ENCODE peak calls at places on chromosome 4, in six cellular contexts. One of them, this sample, is unnamed.
A peak's percentile ranks its signal among the peaks of the same experiment; 100 is the strongest.

GRCh38 chr4:108141213-108142045 is 27.3 kb downstream of the LEF1 start:
- DNase-seq in tibial artery: no peak
- DNase-seq in heart left ventricle: no peak
- DNase-seq in stromal cell of bone marrow: no peak
- DNase-seq in upper lobe of right lung: no peak
- DNase-seq in M059J: no peak
- DNase-seq in this sample: no peak

GRCh38 chr4:52202251-52202779 is 151.2 kb downstream of the SPATA18 start:
- DNase-seq in stromal cell of bone marrow: no peak
- DNase-seq in tibial artery: no peak
- DNase-seq in upper lobe of right lung: no peak
- DNase-seq in M059J: no peak
- DNase-seq in heart left ventricle: no peak
- DNase-seq in this sample: no peak

GRCh38 chr4:180542445-180543100 is 1700.6 kb upstream of the TENM3 start:
- DNase-seq in tibial artery: no peak
- DNase-seq in stromal cell of bone marrow: no peak
- DNase-seq in M059J: peak; percentile 74
- DNase-seq in heart left ventricle: no peak
- DNase-seq in upper lobe of right lung: no peak
- DNase-seq in this sample: peak; percentile 95

GRCh38 chr4:152999376-153000067 is 63.4 kb downstream of the FHDC1 start:
- DNase-seq in stromal cell of bone marrow: no peak
- DNase-seq in tibial artery: no peak
- DNase-seq in M059J: no peak
- DNase-seq in upper lobe of right lung: no peak
- DNase-seq in heart left ventricle: no peak
- DNase-seq in this sample: no peak

GRCh38 chr4:30396772-30397475 is 323.2 kb upstream of the PCDH7 start:
- DNase-seq in M059J: peak; percentile 25
- DNase-seq in upper lobe of right lung: no peak
- DNase-seq in stromal cell of bone marrow: no peak
- DNase-seq in heart left ventricle: no peak
- DNase-seq in tibial artery: no peak
- DNase-seq in this sample: peak; percentile 63

GRCh38 chr4:176981074-176981473 is 188.4 kb upstream of the VEGFC start:
- DNase-seq in tibial artery: no peak
- DNase-seq in upper lobe of right lung: no peak
- DNase-seq in M059J: peak; percentile 20
- DNase-seq in heart left ventricle: no peak
- DNase-seq in stromal cell of bone marrow: no peak
- DNase-seq in this sample: no peak

GRCh38 chr4:154030152-154030551 is 241.3 kb upstream of the SFRP2 start:
- DNase-seq in M059J: no peak
- DNase-seq in tibial artery: no peak
- DNase-seq in upper lobe of right lung: no peak
- DNase-seq in heart left ventricle: no peak
- DNase-seq in stromal cell of bone marrow: no peak
- DNase-seq in this sample: no peak

GRCh38 chr4:10582966-10583365 is 101.6 kb downstream of the CLNK start:
- DNase-seq in M059J: no peak
- DNase-seq in tibial artery: no peak
- DNase-seq in upper lobe of right lung: no peak
- DNase-seq in stromal cell of bone marrow: no peak
- DNase-seq in heart left ventricle: no peak
- DNase-seq in this sample: no peak

GRCh38 chr4:51963871-51964513 is 56.2 kb downstream of the LRRC66 start:
- DNase-seq in stromal cell of bone marrow: peak; percentile 29
- DNase-seq in heart left ventricle: no peak
- DNase-seq in M059J: no peak
- DNase-seq in tibial artery: no peak
- DNase-seq in upper lobe of right lung: no peak
- DNase-seq in this sample: no peak

GRCh38 chr4:65007841-65008439 is 598.7 kb upstream of the TECRL start:
- DNase-seq in upper lobe of right lung: no peak
- DNase-seq in heart left ventricle: no peak
- DNase-seq in tibial artery: no peak
- DNase-seq in M059J: peak; percentile 54
- DNase-seq in stromal cell of bone marrow: peak; percentile 10
- DNase-seq in this sample: peak; percentile 68

GRCh38 chr4:2798399-2799301 is 5.8 kb downstream of the SH3BP2 start:
- DNase-seq in stromal cell of bone marrow: no peak
- DNase-seq in upper lobe of right lung: peak; percentile 85
- DNase-seq in M059J: peak; percentile 77
- DNase-seq in heart left ventricle: peak; percentile 82
- DNase-seq in tibial artery: peak; percentile 81
- DNase-seq in this sample: peak; percentile 47

This sample was measured in MCF 10A.